ENCODE peak calls at places on chromosomes 6 and 20, in five cellular contexts. One of them, this sample, is unnamed. For H3K4me1, the result is how much of the 10 kb centered on the place peaks cover.

GRCh38 chr6:96948631-96949030 is 24.1 kb downstream of the KLHL32 start:
- DNase-seq in cardiac muscle cell: no peak
- DNase-seq in left lung: no peak
- DNase-seq in right cardiac atrium: no peak
- DNase-seq in aorta: no peak
- DNase-seq in this sample: no peak

GRCh38 chr6:129240492-129240853 is 357.5 kb downstream of the LAMA2 start:
- DNase-seq in cardiac muscle cell: no peak
- DNase-seq in left lung: no peak
- DNase-seq in right cardiac atrium: no peak
- DNase-seq in aorta: no peak
- DNase-seq in this sample: no peak

GRCh38 chr6:16909599-16910360 is 148.5 kb upstream of the ATXN1 start:
- DNase-seq in cardiac muscle cell: peak
- DNase-seq in left lung: no peak
- DNase-seq in right cardiac atrium: no peak
- DNase-seq in aorta: no peak
- DNase-seq in this sample: no peak

GRCh38 chr20:25686081-25687077 is 10.3 kb downstream of the ZNF337 start:
- DNase-seq in cardiac muscle cell: no peak
- DNase-seq in left lung: no peak
- DNase-seq in right cardiac atrium: no peak
- DNase-seq in aorta: no peak
- DNase-seq in this sample: no peak

GRCh38 chr6:6915219-6915618 is 192.5 kb upstream of the RREB1 start:
- DNase-seq in cardiac muscle cell: peak
- DNase-seq in left lung: no peak
- DNase-seq in right cardiac atrium: no peak
- DNase-seq in aorta: no peak
- DNase-seq in this sample: no peak

GRCh38 chr6:41061196-41061726 is 8.3 kb downstream of the APOBEC2 start:
- DNase-seq in cardiac muscle cell: no peak
- DNase-seq in left lung: no peak
- DNase-seq in right cardiac atrium: no peak
- DNase-seq in aorta: no peak
- DNase-seq in this sample: no peak

GRCh38 chr20:24995741-24996448 is 3.3 kb upstream of the APMAP start:
- DNase-seq in cardiac muscle cell: no peak
- DNase-seq in left lung: no peak
- DNase-seq in right cardiac atrium: no peak
- DNase-seq in aorta: no peak
- DNase-seq in this sample: no peak

GRCh38 chr6:137223370-137224131 is 4.4 kb upstream of the IFNGR1 start:
- DNase-seq in cardiac muscle cell: peak
- DNase-seq in left lung: no peak
- DNase-seq in right cardiac atrium: peak
- DNase-seq in aorta: peak
- DNase-seq in this sample: peak

GRCh38 chr6:7691675-7692452 is 34.0 kb upstream of the BMP6 start:
- DNase-seq in cardiac muscle cell: peak
- DNase-seq in left lung: no peak
- DNase-seq in right cardiac atrium: peak
- DNase-seq in aorta: no peak
- DNase-seq in this sample: no peak

GRCh38 chr20:1891263-1892121 is 3.7 kb upstream of the SIRPA start:
- DNase-seq in cardiac muscle cell: no peak
- DNase-seq in left lung: no peak
- DNase-seq in right cardiac atrium: no peak
- DNase-seq in aorta: no peak
- DNase-seq in this sample: no peak

GRCh38 chr6:166464068-166464410 is 81.3 kb upstream of the MPC1 start:
- DNase-seq in cardiac muscle cell: no peak
- DNase-seq in left lung: no peak
- DNase-seq in right cardiac atrium: no peak
- DNase-seq in aorta: no peak
- DNase-seq in this sample: no peak

GRCh38 chr6:80527552-80528052 is 421.1 kb downstream of the BCKDHB start:
- DNase-seq in cardiac muscle cell: no peak
- DNase-seq in left lung: no peak
- DNase-seq in right cardiac atrium: no peak
- DNase-seq in aorta: no peak
- DNase-seq in this sample: no peak

GRCh38 chr20:54208492-54209044 is 681 bp downstream of the PFDN4 start:
- DNase-seq in cardiac muscle cell: peak
- DNase-seq in left lung: no peak
- DNase-seq in right cardiac atrium: no peak
- DNase-seq in aorta: no peak
- DNase-seq in this sample: peak

GRCh38 chr20:47360489-47361267 is 4.2 kb upstream of the ZMYND8 start:
- DNase-seq in cardiac muscle cell: peak
- DNase-seq in left lung: peak
- DNase-seq in right cardiac atrium: peak
- DNase-seq in aorta: peak
- DNase-seq in this sample: peak

GRCh38 chr6:33750244-33750991 is 3.7 kb upstream of the IP6K3 start:
- DNase-seq in cardiac muscle cell: peak
- DNase-seq in left lung: no peak
- DNase-seq in right cardiac atrium: no peak
- DNase-seq in aorta: no peak
- DNase-seq in this sample: no peak

GRCh38 chr6:961407-961930 is 268.5 kb upstream of the EXOC2 start:
- DNase-seq in cardiac muscle cell: no peak
- DNase-seq in left lung: no peak
- DNase-seq in right cardiac atrium: no peak
- DNase-seq in aorta: no peak
- DNase-seq in this sample: no peak

GRCh38 chr20:62662422-62662821 is 20.1 kb downstream of the SLCO4A1 start:
- DNase-seq in cardiac muscle cell: peak
- DNase-seq in left lung: no peak
- DNase-seq in right cardiac atrium: no peak
- DNase-seq in aorta: no peak
- DNase-seq in this sample: no peak

GRCh38 chr6:14549319-14549770 is 431.8 kb downstream of the CD83 start:
- DNase-seq in cardiac muscle cell: no peak
- DNase-seq in left lung: no peak
- DNase-seq in right cardiac atrium: no peak
- DNase-seq in aorta: no peak
- DNase-seq in this sample: no peak

GRCh38 chr6:149118737-149119653 is 198.5 kb upstream of the TAB2 start:
- DNase-seq in cardiac muscle cell: no peak
- DNase-seq in left lung: no peak
- DNase-seq in right cardiac atrium: no peak
- DNase-seq in aorta: no peak
- DNase-seq in this sample: no peak

GRCh38 chr6:13013681-13014550 is 297.3 kb downstream of the PHACTR1 start:
- DNase-seq in cardiac muscle cell: peak
- DNase-seq in left lung: no peak
- DNase-seq in right cardiac atrium: no peak
- DNase-seq in aorta: no peak
- DNase-seq in this sample: peak

GRCh38 chr6:70385931-70386330 is 27.4 kb upstream of the FAM135A start:
- DNase-seq in cardiac muscle cell: peak
- DNase-seq in left lung: no peak
- DNase-seq in right cardiac atrium: no peak
- DNase-seq in aorta: no peak
- DNase-seq in this sample: no peak

GRCh38 chr6:36622901-36623546 is 28.9 kb downstream of the SRSF3 start:
- DNase-seq in cardiac muscle cell: no peak
- DNase-seq in left lung: no peak
- DNase-seq in right cardiac atrium: peak
- DNase-seq in aorta: peak
- DNase-seq in this sample: no peak

GRCh38 chr6:16318538-16318937 is 80.2 kb downstream of the GMPR start:
- DNase-seq in cardiac muscle cell: peak
- DNase-seq in left lung: no peak
- DNase-seq in right cardiac atrium: no peak
- DNase-seq in aorta: peak
- DNase-seq in this sample: no peak

GRCh38 chr6:13488015-13488895 is 855 bp upstream of the GFOD1 start:
- DNase-seq in cardiac muscle cell: peak
- DNase-seq in left lung: peak
- DNase-seq in right cardiac atrium: peak
- DNase-seq in aorta: peak
- DNase-seq in this sample: peak

GRCh38 chr6:134342972-134343371 is 25.1 kb upstream of the SGK1 start:
- DNase-seq in cardiac muscle cell: no peak
- DNase-seq in left lung: no peak
- DNase-seq in right cardiac atrium: no peak
- DNase-seq in aorta: no peak
- DNase-seq in this sample: no peak

GRCh38 chr6:134340574-134340973 is 22.7 kb upstream of the SGK1 start:
- DNase-seq in cardiac muscle cell: peak
- DNase-seq in left lung: no peak
- DNase-seq in right cardiac atrium: no peak
- DNase-seq in aorta: no peak
- DNase-seq in this sample: no peak

GRCh38 chr6:134339216-134339615 is 21.3 kb upstream of the SGK1 start:
- DNase-seq in cardiac muscle cell: no peak
- DNase-seq in left lung: no peak
- DNase-seq in right cardiac atrium: no peak
- DNase-seq in aorta: no peak
- DNase-seq in this sample: no peak

GRCh38 chr6:134345780-134346179 is 27.9 kb upstream of the SGK1 start:
- DNase-seq in cardiac muscle cell: peak
- DNase-seq in left lung: peak
- DNase-seq in right cardiac atrium: peak
- DNase-seq in aorta: peak
- DNase-seq in this sample: peak

GRCh38 chr6:134342211-134342610 is 24.3 kb upstream of the SGK1 start:
- DNase-seq in cardiac muscle cell: no peak
- DNase-seq in left lung: no peak
- DNase-seq in right cardiac atrium: peak
- DNase-seq in aorta: no peak
- DNase-seq in this sample: peak
- H3K27ac ChIP-seq in cardiac muscle cell: no peak
- H3K27ac ChIP-seq in left lung: no peak
- H3K27ac ChIP-seq in right cardiac atrium: peak
- H3K27ac ChIP-seq in aorta: no peak
- H3K27ac ChIP-seq in this sample: peak

GRCh38 chr20:7868108-7868507 is 72.2 kb downstream of the HAO1 start:
- DNase-seq in cardiac muscle cell: no peak
- DNase-seq in left lung: no peak
- DNase-seq in right cardiac atrium: no peak
- DNase-seq in aorta: no peak
- DNase-seq in this sample: no peak
- H3K4me3 ChIP-seq in cardiac muscle cell: no peak
- H3K4me3 ChIP-seq in left lung: no peak
- H3K4me3 ChIP-seq in right cardiac atrium: no peak
- H3K4me3 ChIP-seq in aorta: no peak
- H3K4me3 ChIP-seq in this sample: no peak

GRCh38 chr6:105764318-105764717 is 321.8 kb upstream of the PRDM1 start:
- DNase-seq in cardiac muscle cell: no peak
- DNase-seq in left lung: no peak
- DNase-seq in right cardiac atrium: no peak
- DNase-seq in aorta: no peak
- DNase-seq in this sample: no peak

GRCh38 chr6:105769987-105770386 is 316.1 kb upstream of the PRDM1 start:
- DNase-seq in cardiac muscle cell: no peak
- DNase-seq in left lung: no peak
- DNase-seq in right cardiac atrium: no peak
- DNase-seq in aorta: no peak
- DNase-seq in this sample: no peak

GRCh38 chr6:105769197-105769596 is 316.9 kb upstream of the PRDM1 start:
- DNase-seq in cardiac muscle cell: no peak
- DNase-seq in left lung: no peak
- DNase-seq in right cardiac atrium: no peak
- DNase-seq in aorta: no peak
- DNase-seq in this sample: no peak

GRCh38 chr6:105765239-105765638 is 320.9 kb upstream of the PRDM1 start:
- DNase-seq in cardiac muscle cell: no peak
- DNase-seq in left lung: no peak
- DNase-seq in right cardiac atrium: no peak
- DNase-seq in aorta: no peak
- DNase-seq in this sample: no peak

GRCh38 chr6:105767541-105767940 is 318.6 kb upstream of the PRDM1 start:
- DNase-seq in cardiac muscle cell: no peak
- DNase-seq in left lung: no peak
- DNase-seq in right cardiac atrium: no peak
- DNase-seq in aorta: no peak
- DNase-seq in this sample: no peak
- H3K4me1 ChIP-seq in cardiac muscle cell: under half
- H3K4me1 ChIP-seq in left lung: under half
- H3K4me1 ChIP-seq in right cardiac atrium: under half
- H3K4me1 ChIP-seq in aorta: under half
- H3K4me1 ChIP-seq in this sample: under half

GRCh38 chr6:43742931-43743632 is 26.9 kb upstream of the VEGFA start:
- DNase-seq in cardiac muscle cell: no peak
- DNase-seq in left lung: peak
- DNase-seq in right cardiac atrium: no peak
- DNase-seq in aorta: no peak
- DNase-seq in this sample: no peak
- H3K27ac ChIP-seq in cardiac muscle cell: no peak
- H3K27ac ChIP-seq in left lung: no peak
- H3K27ac ChIP-seq in right cardiac atrium: no peak
- H3K27ac ChIP-seq in aorta: no peak
- H3K27ac ChIP-seq in this sample: no peak

GRCh38 chr20:33647603-33648395 is 14.3 kb upstream of the C20orf144 start:
- DNase-seq in cardiac muscle cell: peak
- DNase-seq in left lung: no peak
- DNase-seq in right cardiac atrium: no peak
- DNase-seq in aorta: peak
- DNase-seq in this sample: no peak
- H3K4me3 ChIP-seq in cardiac muscle cell: no peak
- H3K4me3 ChIP-seq in left lung: no peak
- H3K4me3 ChIP-seq in right cardiac atrium: no peak
- H3K4me3 ChIP-seq in aorta: no peak
- H3K4me3 ChIP-seq in this sample: no peak

This sample was measured in heart right ventricle.